ENCODE peak calls at places on chromosomes 12 and 14, in six cellular contexts. A, Z, K, Y, L and M are unnamed samples.
A peak's percentile ranks its signal among the peaks of the same experiment; 100 is the strongest.

GRCh38 chr14:97536421-97536820 is 739.2 kb downstream of the VRK1 start:
- DNase-seq in A (no peak), Z (no peak), K (no peak), Y (no peak), L (no peak), M (no peak)

GRCh38 chr12:49352351-49352750 is 5.7 kb downstream of the DNAJC22 start:
- DNase-seq in A (no peak), Z (no peak), K (no peak), Y (no peak), L (no peak), M (no peak)

GRCh38 chr14:64387232-64387737 is 868 bp upstream of the MTHFD1 start:
- DNase-seq in A (peak; percentile 32), Z (peak; percentile 34), K (peak; percentile 56), Y (no peak), L (no peak), M (no peak)

GRCh38 chr14:103109789-103110415 is 13.4 kb upstream of the TNFAIP2 start:
- DNase-seq in A (no peak), Z (peak; percentile 78), K (peak; percentile 59), Y (peak; percentile 58), L (peak; percentile 48), M (peak; percentile 65)

GRCh38 chr12:123519151-123520001 is 14.1 kb downstream of the RILPL1 start:
- DNase-seq in A (no peak), Z (peak; percentile 38), K (no peak), Y (peak; percentile 81), L (peak; percentile 11), M (no peak)

GRCh38 chr12:130511285-130511684 is 173.6 kb downstream of the PIWIL1 start:
- DNase-seq in A (no peak), Z (no peak), K (no peak), Y (no peak), L (no peak), M (no peak)

GRCh38 chr12:40156031-40156764 is 50.3 kb upstream of the SLC2A13 start:
- DNase-seq in A (no peak), Z (no peak), K (no peak), Y (no peak), L (no peak), M (no peak)

GRCh38 chr12:46276756-46277155 is 7.9 kb upstream of the SLC38A1 start:
- DNase-seq in A (no peak), Z (no peak), K (no peak), Y (no peak), L (no peak), M (no peak)

GRCh38 chr12:102876883-102877282 is 40.2 kb downstream of the PAH start:
- DNase-seq in A (no peak), Z (peak; percentile 72), K (no peak), Y (no peak), L (no peak), M (no peak)

GRCh38 chr12:2924019-2924418 is 33.3 kb downstream of the TULP3 start:
- DNase-seq in A (no peak), Z (no peak), K (no peak), Y (no peak), L (no peak), M (no peak)

GRCh38 chr12:29566441-29566840 is 69.0 kb upstream of the OVCH1 start:
- DNase-seq in A (no peak), Z (no peak), K (no peak), Y (no peak), L (no peak), M (no peak)

GRCh38 chr12:30166416-30166815 is 382.7 kb upstream of the TMTC1 start:
- DNase-seq in A (no peak), Z (no peak), K (no peak), Y (no peak), L (no peak), M (no peak)

GRCh38 chr14:101824339-101824727 is 62.8 kb downstream of the PPP2R5C start:
- DNase-seq in A (no peak), Z (no peak), K (no peak), Y (no peak), L (no peak), M (no peak)

GRCh38 chr12:71766202-71766601 is 11.5 kb downstream of the RAB21 start:
- DNase-seq in A (no peak), Z (no peak), K (no peak), Y (no peak), L (no peak), M (no peak)

GRCh38 chr12:71768900-71769299 is 14.2 kb downstream of the RAB21 start:
- DNase-seq in A (no peak), Z (no peak), K (no peak), Y (no peak), L (no peak), M (no peak)

GRCh38 chr12:71763682-71764379 is 9.2 kb downstream of the RAB21 start:
- DNase-seq in A (no peak), Z (no peak), K (no peak), Y (peak; percentile 52), L (no peak), M (no peak)

GRCh38 chr12:71767183-71767582 is 12.5 kb downstream of the RAB21 start:
- DNase-seq in A (no peak), Z (no peak), K (no peak), Y (no peak), L (no peak), M (no peak)

DNA sequence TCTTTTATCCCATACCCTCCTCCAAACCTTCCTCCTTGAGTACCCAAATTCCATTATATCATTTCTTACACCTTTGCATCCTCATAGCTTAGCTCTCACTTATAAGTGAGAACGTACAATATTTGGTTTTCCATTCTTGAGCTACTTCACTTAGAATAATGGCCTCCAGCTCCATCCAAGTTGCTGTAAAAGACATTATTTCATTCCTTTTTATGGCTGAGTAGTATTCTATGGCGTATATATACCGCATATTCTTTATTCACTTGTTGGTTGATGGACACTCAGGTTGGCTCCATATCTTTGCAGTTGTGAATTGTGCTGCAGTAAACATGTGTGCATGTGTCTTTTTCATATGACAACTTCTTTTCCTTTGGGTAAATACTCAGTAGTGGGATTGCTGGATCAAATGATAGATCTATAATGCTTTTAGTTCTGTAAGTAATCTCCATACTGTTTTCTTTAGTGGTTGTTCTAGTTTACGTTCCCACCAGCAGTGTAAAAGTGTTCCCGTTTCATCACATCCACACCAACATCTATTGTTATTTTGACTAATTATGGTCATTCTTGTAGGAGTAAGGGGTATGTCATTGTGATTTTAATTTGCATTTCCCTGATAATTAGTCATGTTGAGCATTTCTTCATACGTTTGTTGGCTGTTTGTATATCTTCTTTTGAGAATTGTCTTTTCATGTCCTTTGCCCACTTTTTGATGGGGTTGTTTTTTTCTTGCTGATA is 10.1 kb downstream of the RAB21 start:
- DNase-seq in A (no peak), Z (no peak), K (no peak), Y (no peak), L (no peak), M (no peak)
- H3K27ac ChIP-seq in A (no peak overlapping the region), Z (no peak overlapping the region), K (no peak overlapping the region), Y (no peak overlapping the region), L (no peak overlapping the region), M (no peak overlapping the region)

GRCh38 chr12:53255993-53256392 is 12.1 kb upstream of the ESPL1 start:
- DNase-seq in A (no peak), Z (no peak), K (no peak), Y (no peak), L (no peak), M (no peak)

GRCh38 chr12:53252349-53252916 is 15.7 kb upstream of the ESPL1 start:
- DNase-seq in A (peak; percentile 76), Z (no peak), K (no peak), Y (no peak), L (peak; percentile 62), M (no peak)

GRCh38 chr12:53253298-53253697 is 14.8 kb upstream of the ESPL1 start:
- DNase-seq in A (no peak), Z (no peak), K (no peak), Y (no peak), L (no peak), M (no peak)

GRCh38 chr12:53254816-53255545 is 13.1 kb upstream of the ESPL1 start:
- DNase-seq in A (no peak), Z (no peak), K (no peak), Y (no peak), L (no peak), M (no peak)

DNA sequence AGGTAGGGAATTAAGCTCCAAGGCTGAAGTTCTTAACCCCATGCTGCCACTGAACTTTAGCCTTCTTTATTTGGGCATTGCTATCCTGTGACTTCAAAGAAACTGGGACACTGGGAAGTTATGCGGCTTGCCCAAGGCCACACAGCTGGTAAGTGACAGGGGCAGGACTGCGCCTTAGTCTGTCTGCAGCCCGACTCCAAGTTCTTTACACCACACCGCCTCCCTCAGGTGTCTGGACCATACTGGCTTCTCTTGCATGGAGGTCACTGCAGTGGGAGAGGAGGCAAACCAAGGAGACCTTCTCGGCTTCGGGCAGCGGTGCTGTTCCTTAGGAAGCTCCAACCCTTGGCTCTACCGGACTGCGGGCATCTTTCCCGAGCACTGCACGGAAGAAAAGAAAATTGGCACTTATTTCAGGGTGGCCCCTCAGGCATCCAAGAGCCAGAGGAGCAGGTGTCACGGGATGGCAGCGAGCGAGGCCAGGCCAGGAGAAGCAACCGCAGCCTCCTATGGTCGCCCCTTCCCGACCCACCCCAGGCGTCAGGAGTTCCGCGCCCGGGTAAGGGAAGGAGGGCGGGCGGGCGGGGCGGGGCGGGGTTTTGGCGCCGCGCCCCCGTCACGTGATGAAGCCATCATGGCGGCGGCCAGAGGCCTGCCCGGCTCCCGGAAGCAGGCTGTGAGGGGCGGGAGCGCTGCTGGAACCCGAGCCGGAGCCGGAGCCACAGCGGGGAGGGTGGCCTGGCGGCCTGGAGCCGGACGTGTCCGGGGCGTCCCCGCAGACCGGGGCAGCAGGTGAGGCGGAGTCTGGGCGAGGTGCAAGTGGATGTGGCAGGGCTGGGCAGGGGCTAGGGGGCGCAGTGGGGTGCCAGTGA is 16.4 kb upstream of the ESPL1 start:
- DNase-seq in A (peak; percentile 79), Z (peak; percentile 90), K (peak; percentile 96), Y (peak; percentile 91), L (peak; percentile 80), M (no peak)
- TF ChIP-seq CTCF in A (no peak), Z (peak; percentile 78), K (peak; percentile 31), Y (peak; percentile 34), L (no peak), M (peak; percentile 32)

DNA sequence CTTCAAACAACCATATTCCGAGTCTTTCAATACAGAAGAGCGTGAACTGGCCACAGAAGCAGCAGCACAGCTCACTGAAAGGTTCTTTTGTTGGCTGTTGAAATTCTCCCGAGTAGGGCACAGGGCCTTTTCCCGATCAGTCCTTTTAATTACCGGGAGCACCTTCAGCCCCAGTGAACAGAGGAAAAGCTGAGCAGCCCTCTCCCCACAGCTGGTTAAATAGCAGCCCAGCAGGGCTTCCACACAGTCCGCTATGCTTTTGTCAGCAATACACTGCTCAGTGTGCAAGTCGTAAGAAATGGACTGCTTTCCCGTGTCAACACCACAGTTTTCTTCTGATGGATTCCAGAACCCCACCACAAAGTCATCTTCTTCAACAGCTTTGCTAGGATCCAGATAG is 61.3 kb downstream of the DICER1 start:
- DNase-seq in A (no peak), Z (peak; percentile 11), K (peak; percentile 91), Y (no peak), L (no peak), M (no peak)
- H3K27ac ChIP-seq in A (no peak overlapping the region), Z (peak overlapping the region; percentile 16), K (peak overlapping the region; percentile 87), Y (no peak overlapping the region), L (no peak overlapping the region), M (no peak overlapping the region)

GRCh38 chr14:104151546-104152245 is 13.3 kb downstream of the KIF26A start:
- DNase-seq in A (no peak), Z (no peak), K (no peak), Y (no peak), L (no peak), M (no peak)

GRCh38 chr14:104149617-104150141 is 11.3 kb downstream of the KIF26A start:
- DNase-seq in A (no peak), Z (peak; percentile 75), K (peak; percentile 87), Y (peak; percentile 42), L (no peak), M (no peak)

GRCh38 chr14:104149278-104149595 is 10.8 kb downstream of the KIF26A start:
- DNase-seq in A (no peak), Z (no peak), K (no peak), Y (no peak), L (no peak), M (no peak)

GRCh38 chr14:104151028-104151385 is 12.6 kb downstream of the KIF26A start:
- DNase-seq in A (no peak), Z (no peak), K (no peak), Y (no peak), L (no peak), M (no peak)

GRCh38 chr14:104150201-104151027 is 12.0 kb downstream of the KIF26A start:
- DNase-seq in A (no peak), Z (peak; percentile 83), K (peak; percentile 89), Y (peak; percentile 40), L (no peak), M (no peak)
- TF ChIP-seq CTCF in A (no peak), Z (peak; percentile 10), K (peak; percentile 42), Y (peak; percentile 37), L (no peak), M (peak; percentile 14)